ENCODE peak calls at places on chromosomes 5 and 9, in ten cellular contexts. Z is HCEC 1CT; W is activated CD4-positive, alpha-beta T cell treated with anti-CD3 and anti-CD28 coated beads, Interleukin-2, amount 10 ng/mL, durations not matched to agents 24 days and 14 days; C is amygdala; O is NCI-H82; V is EL; T is pons; P is SHP77 treated with DMSO at 0.1 percent for 48 hours; L is pulmonary artery endothelial cell; J is stimulated activated CD4-positive, alpha-beta T cell treated with anti-CD3 and anti-CD28 coated beads, Interleukin-1b, Interleukin-23, amount 100 ng/mL, for 1 hour. X is an unnamed sample.

GRCh38 chr5:88092358-88092757 is 176.3 kb downstream of the TMEM161B start:
- DNase-seq in Z (no peak), W (no peak), C (no peak), O (no peak), V (peak), T (no peak), P (no peak), L (no peak), J (no peak), X (no peak)

GRCh38 chr5:169970911-169971436 is 9.3 kb downstream of the INSYN2B start:
- DNase-seq in Z (peak), W (no peak), C (no peak), O (no peak), V (peak), T (no peak), P (no peak), L (peak), J (no peak), X (peak)

GRCh38 chr5:50699737-50700136 is 33.3 kb downstream of the PARP8 start:
- DNase-seq in Z (peak), W (no peak), C (no peak), O (no peak), V (peak), T (no peak), P (no peak), L (no peak), J (no peak), X (peak)

GRCh38 chr5:21142791-21143190 is 1154.8 kb upstream of the CDH18 start:
- DNase-seq in Z (no peak), W (peak), C (no peak), O (no peak), V (no peak), T (no peak), P (no peak), L (no peak), J (no peak), X (no peak)

GRCh38 chr9:33139421-33140228 is 27.5 kb downstream of the B4GALT1 start:
- DNase-seq in Z (peak), W (no peak), C (no peak), O (peak), V (peak), T (no peak), P (peak), L (no peak), J (no peak), X (no peak)

GRCh38 chr9:82764270-82764669 is 298.7 kb downstream of the RASEF start:
- DNase-seq in Z (no peak), W (no peak), C (no peak), O (no peak), V (no peak), T (no peak), P (no peak), L (no peak), J (no peak), X (no peak)

GRCh38 chr9:125754096-125754495 is 6.9 kb downstream of the PBX3 start:
- DNase-seq in Z (no peak), W (no peak), C (no peak), O (peak), V (no peak), T (no peak), P (no peak), L (no peak), J (no peak), X (no peak)

GRCh38 chr9:110802416-110803035 is 133.9 kb downstream of the MUSK start:
- DNase-seq in Z (peak), W (no peak), C (no peak), O (no peak), V (peak), T (no peak), P (no peak), L (no peak), J (no peak), X (peak)

GRCh38 chr5:60260658-60261057 is 367.1 kb upstream of the PDE4D start:
- DNase-seq in Z (no peak), W (no peak), C (no peak), O (no peak), V (peak), T (no peak), P (no peak), L (no peak), J (no peak), X (no peak)

GRCh38 chr9:121637441-121638222 is 13.8 kb upstream of the DAB2IP start:
- DNase-seq in Z (peak), W (no peak), C (peak), O (no peak), V (peak), T (peak), P (peak), L (no peak), J (no peak), X (no peak)

GRCh38 chr5:77885501-77885900 is 109.4 kb upstream of the TBCA start:
- DNase-seq in Z (no peak), W (no peak), C (no peak), O (no peak), V (no peak), T (no peak), P (no peak), L (no peak), J (no peak), X (no peak)

GRCh38 chr5:75450069-75450468 is 61.4 kb downstream of the CERT1 start:
- DNase-seq in Z (no peak), W (no peak), C (no peak), O (no peak), V (no peak), T (no peak), P (no peak), L (no peak), J (no peak), X (no peak)

GRCh38 chr9:4068449-4068848 is 231.4 kb downstream of the GLIS3 start:
- DNase-seq in Z (no peak), W (no peak), C (no peak), O (no peak), V (no peak), T (no peak), P (no peak), L (no peak), J (no peak), X (no peak)

GRCh38 chr5:93580387-93581100 is 475 bp downstream of the NR2F1-AS1 start:
- DNase-seq in Z (peak), W (peak), C (no peak), O (peak), V (peak), T (no peak), P (no peak), L (no peak), J (no peak), X (no peak)

GRCh38 chr5:2295476-2295875 is 412.8 kb upstream of the IRX4 start:
- DNase-seq in Z (no peak), W (no peak), C (no peak), O (no peak), V (no peak), T (no peak), P (no peak), L (no peak), J (no peak), X (no peak)

GRCh38 chr5:452856-453710 is 10.1 kb downstream of the EXOC3 start:
- DNase-seq in Z (no peak), W (peak), C (no peak), O (no peak), V (no peak), T (no peak), P (no peak), L (no peak), J (no peak), X (no peak)

GRCh38 chr5:156920042-156920860 is 42.8 kb downstream of the TIMD4 start:
- DNase-seq in Z (no peak), W (peak), C (no peak), O (no peak), V (no peak), T (no peak), P (no peak), L (no peak), J (no peak), X (no peak)

GRCh38 chr5:127884416-127884815 is 181.2 kb downstream of the CCDC192 start:
- DNase-seq in Z (no peak), W (no peak), C (no peak), O (peak), V (no peak), T (no peak), P (no peak), L (no peak), J (no peak), X (no peak)

GRCh38 chr9:135969064-135969683 is 8.0 kb upstream of the UBAC1 start:
- DNase-seq in Z (peak), W (no peak), C (no peak), O (no peak), V (no peak), T (no peak), P (no peak), L (peak), J (no peak), X (no peak)

GRCh38 chr5:31730139-31730538 is 91.2 kb downstream of the PDZD2 start:
- DNase-seq in Z (no peak), W (no peak), C (no peak), O (no peak), V (no peak), T (no peak), P (peak), L (no peak), J (no peak), X (no peak)

GRCh38 chr5:7926296-7926695 is 57.3 kb downstream of the MTRR start:
- DNase-seq in Z (peak), W (no peak), C (no peak), O (no peak), V (peak), T (no peak), P (no peak), L (no peak), J (no peak), X (peak)

GRCh38 chr5:103840600-103840999 is 278.0 kb upstream of the NUDT12 start:
- DNase-seq in Z (no peak), W (no peak), C (no peak), O (no peak), V (peak), T (no peak), P (no peak), L (no peak), J (no peak), X (no peak)

GRCh38 chr9:90219548-90220118 is 423.0 kb downstream of the DIRAS2 start:
- DNase-seq in Z (no peak), W (peak), C (no peak), O (no peak), V (no peak), T (no peak), P (no peak), L (no peak), J (no peak), X (no peak)

GRCh38 chr5:179193746-179194145 is 133.6 kb downstream of the ZNF354C start:
- DNase-seq in Z (no peak), W (no peak), C (no peak), O (no peak), V (no peak), T (no peak), P (no peak), L (no peak), J (no peak), X (no peak)

GRCh38 chr9:109381011-109381729 is 60.3 kb upstream of the EPB41L4B start:
- DNase-seq in Z (no peak), W (no peak), C (no peak), O (no peak), V (peak), T (no peak), P (no peak), L (no peak), J (no peak), X (no peak)

GRCh38 chr9:27566118-27566517 is 7.2 kb downstream of the C9orf72 start:
- DNase-seq in Z (no peak), W (no peak), C (no peak), O (no peak), V (no peak), T (no peak), P (no peak), L (no peak), J (no peak), X (no peak)

GRCh38 chr9:129287595-129288305 is 109.7 kb upstream of the IER5L start:
- DNase-seq in Z (no peak), W (no peak), C (no peak), O (no peak), V (no peak), T (no peak), P (no peak), L (no peak), J (no peak), X (no peak)

GRCh38 chr5:158116965-158117364 is 258.0 kb upstream of the CLINT1 start:
- DNase-seq in Z (no peak), W (no peak), C (no peak), O (no peak), V (peak), T (no peak), P (no peak), L (no peak), J (no peak), X (no peak)

GRCh38 chr9:129861447-129861827 is 26.2 kb downstream of the USP20 start:
- DNase-seq in Z (no peak), W (peak), C (no peak), O (no peak), V (no peak), T (no peak), P (no peak), L (no peak), J (no peak), X (no peak)

GRCh38 chr9:18675345-18675744 is 201.4 kb downstream of the ADAMTSL1 start:
- DNase-seq in Z (peak), W (no peak), C (no peak), O (no peak), V (peak), T (no peak), P (no peak), L (no peak), J (no peak), X (no peak)

GRCh38 chr5:81006955-81007636 is 46.9 kb downstream of the RASGRF2 start:
- DNase-seq in Z (no peak), W (peak), C (no peak), O (no peak), V (no peak), T (no peak), P (no peak), L (no peak), J (peak), X (no peak)

GRCh38 chr5:111454198-111454606 is 58.1 kb downstream of the STARD4 start:
- DNase-seq in Z (peak), W (no peak), C (no peak), O (peak), V (peak), T (no peak), P (peak), L (no peak), J (no peak), X (peak)